ENCODE peak calls at places on chromosome 9, in six cellular contexts. F, Y, V, O, J and Z are unnamed samples.

GRCh38 chr9:38384990-38385848 is 7.3 kb upstream of the ALDH1B1 start:
- ATAC-seq in F (no peak), Y (no peak), V (no peak), O (no peak), J (no peak), Z (no peak)

GRCh38 chr9:34072410-34072809 is 23.7 kb upstream of the UBAP2 start:
- ATAC-seq in F (peak; percentile 3), Y (no peak), V (peak; percentile 37), O (peak; percentile 30), J (peak; percentile 35), Z (no peak)

GRCh38 chr9:81078555-81078954 is 610.8 kb downstream of the TLE1 start:
- ATAC-seq in F (no peak), Y (no peak), V (no peak), O (no peak), J (no peak), Z (no peak)

GRCh38 chr9:109387206-109387605 is 66.3 kb upstream of the EPB41L4B start:
- ATAC-seq in F (no peak), Y (no peak), V (no peak), O (no peak), J (no peak), Z (no peak)

GRCh38 chr9:120846251-120846869 is 3.6 kb upstream of the PSMD5 start:
- ATAC-seq in F (no peak), Y (no peak), V (no peak), O (no peak), J (no peak), Z (no peak)

GRCh38 chr9:614421-614820 is 227.1 kb upstream of the DMRT1 start:
- ATAC-seq in F (peak; percentile 81), Y (no peak), V (peak; percentile 44), O (no peak), J (no peak), Z (no peak)

GRCh38 chr9:75019022-75019421 is 9.1 kb downstream of the CARNMT1 start:
- ATAC-seq in F (no peak), Y (no peak), V (no peak), O (no peak), J (no peak), Z (no peak)

GRCh38 chr9:73577867-73578266 is 426.2 kb downstream of the ANXA1 start:
- ATAC-seq in F (no peak), Y (no peak), V (no peak), O (no peak), J (no peak), Z (no peak)

GRCh38 chr9:69130456-69131441 is 43.3 kb upstream of the TJP2 start:
- ATAC-seq in F (peak; percentile 21), Y (no peak), V (peak; percentile 30), O (no peak), J (peak; percentile 57), Z (no peak)

GRCh38 chr9:132986586-132986985 is 8.1 kb downstream of the GFI1B start:
- ATAC-seq in F (peak; percentile 39), Y (peak; percentile 52), V (no peak), O (no peak), J (no peak), Z (no peak)

GRCh38 chr9:76114144-76114543 is 223.7 kb downstream of the PCSK5 start:
- ATAC-seq in F (no peak), Y (no peak), V (no peak), O (no peak), J (no peak), Z (peak; percentile 17)

GRCh38 chr9:121557581-121558422 is 58.2 kb upstream of the GGTA1 start:
- ATAC-seq in F (no peak), Y (no peak), V (peak; percentile 83), O (peak; percentile 58), J (peak; percentile 65), Z (peak; percentile 83)

GRCh38 chr9:111852291-111852690 is 44.3 kb upstream of the UGCG start:
- ATAC-seq in F (no peak), Y (no peak), V (no peak), O (no peak), J (no peak), Z (no peak)

GRCh38 chr9:74379718-74380117 is 117.4 kb upstream of the RORB start:
- ATAC-seq in F (peak; percentile 94), Y (peak; percentile 87), V (peak; percentile 78), O (peak; percentile 93), J (peak; percentile 63), Z (no peak)

GRCh38 chr9:7980691-7981289 is 181.2 kb upstream of the DMAC1 start:
- ATAC-seq in F (no peak), Y (no peak), V (no peak), O (no peak), J (no peak), Z (no peak)

GRCh38 chr9:134466869-134467616 is 140.8 kb downstream of the RXRA start:
- ATAC-seq in F (peak; percentile 48), Y (peak; percentile 55), V (no peak), O (no peak), J (no peak), Z (no peak)

GRCh38 chr9:27564685-27565084 is 8.6 kb downstream of the C9orf72 start:
- ATAC-seq in F (no peak), Y (no peak), V (no peak), O (peak; percentile 62), J (no peak), Z (no peak)

GRCh38 chr9:29865764-29866313 is 2292.6 kb upstream of the C9orf72 start:
- ATAC-seq in F (no peak), Y (no peak), V (no peak), O (peak; percentile 63), J (no peak), Z (no peak)

GRCh38 chr9:95449016-95449415 is 67.8 kb downstream of the PTCH1 start:
- ATAC-seq in F (no peak), Y (no peak), V (no peak), O (no peak), J (no peak), Z (no peak)

GRCh38 chr9:110864011-110864410 is 174.3 kb downstream of the LPAR1 start:
- ATAC-seq in F (no peak), Y (no peak), V (no peak), O (no peak), J (no peak), Z (no peak)

GRCh38 chr9:133348763-133349573 is 950 bp downstream of the RPL7A start:
- ATAC-seq in F (no peak), Y (no peak), V (no peak), O (no peak), J (no peak), Z (no peak)

GRCh38 chr9:82327641-82328040 is 339.1 kb downstream of the SPATA31D1 start:
- ATAC-seq in F (no peak), Y (no peak), V (no peak), O (no peak), J (no peak), Z (no peak)

GRCh38 chr9:105245720-105246161 is 1.3 kb downstream of the SLC44A1 start:
- ATAC-seq in F (no peak), Y (no peak), V (no peak), O (peak; percentile 3), J (no peak), Z (no peak)

GRCh38 chr9:136481558-136481957 is 1.3 kb downstream of the SEC16A start:
- ATAC-seq in F (no peak), Y (no peak), V (no peak), O (no peak), J (no peak), Z (no peak)

GRCh38 chr9:112162644-112163413 is 12.3 kb downstream of the SUSD1 start:
- ATAC-seq in F (no peak), Y (peak; percentile 54), V (no peak), O (peak; percentile 84), J (no peak), Z (no peak)

GRCh38 chr9:34573599-34574325 is 15.8 kb downstream of the CNTFR start:
- ATAC-seq in F (no peak), Y (no peak), V (no peak), O (no peak), J (no peak), Z (no peak)

GRCh38 chr9:38164659-38165221 is 95.7 kb upstream of the SHB start:
- ATAC-seq in F (no peak), Y (no peak), V (no peak), O (peak; percentile 35), J (no peak), Z (no peak)

DNA sequence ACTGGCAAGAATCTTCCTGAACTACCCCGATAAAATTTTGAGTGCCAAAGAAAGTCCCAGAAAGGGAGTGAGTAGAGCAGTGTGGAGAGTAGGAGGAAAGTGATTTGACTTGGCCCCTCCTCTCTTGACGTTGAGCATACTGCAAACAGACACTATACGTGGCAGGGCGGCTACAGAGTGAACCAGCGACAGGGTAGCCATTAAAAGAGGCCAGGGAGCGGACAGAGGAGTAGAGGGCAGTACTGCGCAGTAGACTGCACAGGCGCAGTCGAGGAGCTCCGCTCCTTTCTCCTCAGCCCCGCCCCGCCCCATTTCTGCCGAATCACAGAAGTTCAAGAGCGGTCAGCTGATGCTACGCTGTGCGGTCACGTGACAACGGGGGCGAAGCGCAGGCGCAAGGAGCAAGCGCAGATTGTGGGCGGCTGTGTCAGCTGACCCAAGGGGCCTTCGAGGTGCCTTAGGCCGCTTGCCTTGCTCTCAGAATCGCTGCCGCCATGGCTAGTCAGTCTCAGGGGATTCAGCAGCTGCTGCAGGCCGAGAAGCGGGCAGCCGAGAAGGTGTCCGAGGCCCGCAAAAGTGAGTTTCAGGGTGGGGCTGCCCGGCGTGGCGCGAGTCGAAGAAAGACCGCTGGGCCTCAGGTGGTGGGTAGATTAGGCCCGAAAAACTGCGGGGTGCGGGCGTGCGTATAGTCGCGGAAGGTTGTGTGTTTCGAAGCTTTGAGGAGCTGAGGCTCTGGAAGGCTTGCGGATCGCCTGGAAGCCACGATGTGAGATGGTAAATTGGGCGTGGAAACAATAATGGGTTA is at the start of gene ATP6V1G1:
- ATAC-seq in F (peak; percentile 97), Y (peak; percentile 99), V (peak; percentile 99), O (peak; percentile 95), J (peak; percentile 98), Z (peak; percentile 99)
- TF ChIP-seq EP300 in F (no peak), Y (no peak), V (no peak), O (peak; percentile 49), J (no peak), Z (no peak)

GRCh38 chr9:130948266-130948665 is 9.2 kb upstream of the FIBCD1 start:
- ATAC-seq in F (no peak), Y (no peak), V (no peak), O (no peak), J (no peak), Z (no peak)
- H3K4me3 ChIP-seq in F (no peak overlapping the region), Y (no peak overlapping the region), V (no peak overlapping the region), O (no peak overlapping the region), J (no peak overlapping the region), Z (no peak overlapping the region)

GRCh38 chr9:84140535-84141101 is 160.0 kb downstream of the RMI1 start:
- ATAC-seq in F (no peak), Y (no peak), V (peak; percentile 28), O (peak; percentile 60), J (no peak), Z (no peak)
- TF ChIP-seq EP300 in F (no peak), Y (no peak), V (no peak), O (no peak), J (no peak), Z (no peak)

GRCh38 chr9:36985061-36985768 is 48.9 kb downstream of the PAX5 start:
- ATAC-seq in F (no peak), Y (no peak), V (no peak), O (no peak), J (no peak), Z (no peak)

GRCh38 chr9:36987409-36987808 is 46.7 kb downstream of the PAX5 start:
- ATAC-seq in F (no peak), Y (no peak), V (no peak), O (no peak), J (no peak), Z (no peak)

GRCh38 chr9:36987891-36988290 is 46.2 kb downstream of the PAX5 start:
- ATAC-seq in F (no peak), Y (no peak), V (no peak), O (no peak), J (no peak), Z (no peak)

GRCh38 chr9:36985769-36986547 is 48.1 kb downstream of the PAX5 start:
- ATAC-seq in F (no peak), Y (no peak), V (no peak), O (no peak), J (no peak), Z (no peak)

GRCh38 chr9:36986548-36987408 is 47.3 kb downstream of the PAX5 start:
- ATAC-seq in F (no peak), Y (no peak), V (no peak), O (no peak), J (no peak), Z (no peak)
- H3K4me3 ChIP-seq in F (no peak overlapping the region), Y (no peak overlapping the region), V (no peak overlapping the region), O (no peak overlapping the region), J (no peak overlapping the region), Z (no peak overlapping the region)